ENCODE peak calls at places on chromosomes 5 and 9, in four cellular contexts. I is neural progenitor cell, O is left ventricle myocardium inferior, K is PC-9. U is an unnamed sample.
A peak's percentile ranks its signal among the peaks of the same experiment; 100 is the strongest.

GRCh38 chr9:115614931-115615401 is 497.0 kb upstream of the TNC start:
- DNase-seq in K (no peak), O (no peak), I (no peak), U (no peak)

GRCh38 chr5:140481758-140482157 is 65.7 kb upstream of the EIF4EBP3 start:
- DNase-seq in K (no peak), I (no peak), O (no peak), U (no peak)

GRCh38 chr9:83424831-83425230 is 113.4 kb downstream of the FRMD3 start:
- DNase-seq in I (no peak), K (no peak), O (no peak), U (no peak)

GRCh38 chr5:127969651-127970050 is 113.9 kb upstream of the SLC12A2 start:
- DNase-seq in O (no peak), K (no peak), I (no peak), U (no peak)

GRCh38 chr5:6517494-6517893 is 68.8 kb downstream of the UBE2QL1 start:
- DNase-seq in K (no peak), I (no peak), O (no peak), U (no peak)

GRCh38 chr5:16550316-16550952 is 66.4 kb downstream of the RETREG1 start:
- DNase-seq in O (no peak), K (peak; percentile 74), I (peak; percentile 68), U (peak; percentile 60)

GRCh38 chr9:35905912-35906679 is at the start of gene HRCT1:
- DNase-seq in I (no peak), K (peak; percentile 86), O (peak; percentile 93), U (no peak)

GRCh38 chr5:88819332-88819999 is 63.5 kb downstream of the MEF2C start:
- DNase-seq in K (no peak), O (no peak), I (no peak), U (no peak)

GRCh38 chr5:68408345-68408871 is 192.9 kb downstream of the PIK3R1 start:
- DNase-seq in O (no peak), I (no peak), K (no peak), U (no peak)

GRCh38 chr5:7927466-7928375 is 58.8 kb downstream of the MTRR start:
- DNase-seq in O (no peak), I (peak; percentile 78), K (peak; percentile 65), U (peak; percentile 50)

GRCh38 chr5:82467006-82467561 is 188.9 kb upstream of the RPS23 start:
- DNase-seq in O (no peak), I (no peak), K (no peak), U (peak; percentile 19)

GRCh38 chr9:16974436-16974835 is 104.0 kb upstream of the BNC2 start:
- DNase-seq in K (no peak), I (no peak), O (no peak), U (no peak)

GRCh38 chr9:37669232-37669631 is 18.5 kb downstream of the FRMPD1 start:
- DNase-seq in I (no peak), K (no peak), O (no peak), U (no peak)

GRCh38 chr5:84274585-84275468 is 109.9 kb downstream of the EDIL3 start:
- DNase-seq in O (peak; percentile 15), K (peak; percentile 25), I (peak; percentile 61), U (peak; percentile 60)
- TF ChIP-seq CTCF in O (peak; percentile 61), K (peak; percentile 64), I (peak; percentile 75), U (peak; percentile 73)

GRCh38 chr9:130184983-130185382 is 12.8 kb downstream of the NCS1 start:
- DNase-seq in K (no peak), O (no peak), I (no peak), U (no peak)
- H3K4me1 ChIP-seq in K (peaks cover 11% of the 10 kb centered on the region), O (peaks cover 27% of the 10 kb centered on the region), I (peaks cover 40% of the 10 kb centered on the region), U (peaks cover 37% of the 10 kb centered on the region)

GRCh38 chr9:134365791-134366222 is 39.6 kb downstream of the RXRA start:
- DNase-seq in O (peak; percentile 80), K (peak; percentile 78), I (peak; percentile 79), U (peak; percentile 81)
- TF ChIP-seq CTCF in O (peak; percentile 33), K (no peak), I (peak; percentile 5), U (no peak)

GRCh38 chr5:168314735-168315411 is 23.4 kb downstream of the WWC1 start:
- DNase-seq in K (peak; percentile 94), I (no peak), O (no peak), U (no peak)

GRCh38 chr5:168315416-168315990 is 24.1 kb downstream of the WWC1 start:
- DNase-seq in I (no peak), K (no peak), O (no peak), U (no peak)

GRCh38 chr5:168315991-168316578 is 24.6 kb downstream of the WWC1 start:
- DNase-seq in K (peak; percentile 80), O (no peak), I (no peak), U (no peak)

GRCh38 chr5:168312606-168313297 is 21.3 kb downstream of the WWC1 start:
- DNase-seq in O (no peak), I (no peak), K (no peak), U (no peak)

GRCh38 chr5:168313596-168314204 is 22.3 kb downstream of the WWC1 start:
- DNase-seq in I (no peak), K (no peak), O (no peak), U (no peak)
- H3K4me1 ChIP-seq in I (peaks cover 28% of the 10 kb centered on the region), K (peaks cover 81% of the 10 kb centered on the region), O (no peaks in the 10 kb centered on the region), U (no peaks in the 10 kb centered on the region)

DNA sequence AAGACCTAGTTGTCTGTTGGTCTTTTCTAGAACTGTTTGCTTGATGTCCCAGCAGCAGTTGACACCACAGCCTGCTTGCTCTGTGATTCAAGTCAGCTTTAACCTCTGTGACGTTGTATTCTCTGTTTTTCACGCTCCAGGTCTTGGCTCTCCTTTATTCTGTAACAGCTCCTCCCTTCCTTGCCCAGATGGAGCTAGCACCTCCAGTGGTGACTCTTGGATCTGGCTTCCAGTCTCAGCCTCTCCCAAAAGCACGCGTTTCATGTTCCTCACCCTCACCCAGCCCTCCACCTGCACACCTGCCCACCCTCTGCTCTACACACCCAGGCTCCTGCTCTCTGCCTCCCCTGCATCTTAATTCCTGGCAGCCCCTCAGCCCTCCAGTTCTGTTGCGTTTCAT is 50.6 kb downstream of the DMRT1 start:
- DNase-seq in K (no peak), I (no peak), O (no peak), U (no peak)
- TF ChIP-seq CTCF in K (no peak), I (peak; percentile 34), O (no peak), U (peak; percentile 12)

GRCh38 chr5:1797109-1797800 is 2.4 kb downstream of the MRPL36 start:
- DNase-seq in O (no peak), I (no peak), K (no peak), U (no peak)
- H3K4me1 ChIP-seq in O (peaks cover 65% of the 10 kb centered on the region), I (peaks cover 7% of the 10 kb centered on the region), K (peaks cover 9% of the 10 kb centered on the region), U (no peaks in the 10 kb centered on the region)

GRCh38 chr5:32724526-32724925 is 13.4 kb downstream of the NPR3 start:
- DNase-seq in O (no peak), I (no peak), K (no peak), U (no peak)
- TF ChIP-seq CTCF in O (no peak), I (no peak), K (no peak), U (peak; percentile 7)

DNA sequence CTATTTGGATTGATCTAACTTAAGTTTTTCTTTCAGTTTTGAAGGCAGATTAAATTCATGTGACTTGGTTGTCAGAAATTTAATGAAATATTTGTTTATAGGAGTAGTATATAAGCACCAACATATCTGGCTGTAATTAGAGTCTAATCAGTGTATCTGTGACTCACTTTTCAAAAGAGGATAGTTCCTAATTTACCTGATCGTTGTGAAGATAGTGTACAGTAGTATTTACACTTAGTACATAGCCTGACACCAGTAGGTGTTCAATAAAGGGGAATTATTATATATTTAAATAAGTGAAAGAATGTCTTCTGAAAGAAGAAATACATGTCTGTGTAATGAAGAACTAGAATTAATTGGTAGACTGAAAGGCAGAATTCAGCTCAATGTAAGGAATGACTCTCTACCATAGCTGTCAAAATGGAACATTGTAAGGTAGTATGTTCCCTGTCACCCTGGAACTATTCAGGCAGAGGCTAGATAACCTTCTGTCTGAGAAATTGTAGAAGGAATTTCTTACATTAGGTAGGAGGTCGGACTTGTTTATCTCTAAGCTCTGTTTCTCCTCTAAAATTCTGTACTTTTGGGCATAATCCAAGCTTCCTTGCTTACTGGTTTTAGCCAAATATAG is 8.6 kb downstream of the TGFBR1 start:
- DNase-seq in I (no peak), K (no peak), O (no peak), U (no peak)
- H3K4me1 ChIP-seq in I (peaks cover 47% of the 10 kb centered on the region), K (no peaks in the 10 kb centered on the region), O (peaks cover 73% of the 10 kb centered on the region), U (no peaks in the 10 kb centered on the region)

GRCh38 chr5:523658-524441 is 399 bp downstream of the SLC9A3 start:
- DNase-seq in K (no peak), I (peak; percentile 69), O (no peak), U (no peak)

GRCh38 chr5:525164-525761 is 1.0 kb upstream of the SLC9A3 start:
- DNase-seq in K (no peak), O (no peak), I (no peak), U (no peak)

GRCh38 chr5:524442-525163 is at the start of gene SLC9A3:
- DNase-seq in O (no peak), I (no peak), K (no peak), U (no peak)

GRCh38 chr5:520850-521226 is 3.4 kb downstream of the SLC9A3 start:
- DNase-seq in K (no peak), I (no peak), O (no peak), U (no peak)

DNA sequence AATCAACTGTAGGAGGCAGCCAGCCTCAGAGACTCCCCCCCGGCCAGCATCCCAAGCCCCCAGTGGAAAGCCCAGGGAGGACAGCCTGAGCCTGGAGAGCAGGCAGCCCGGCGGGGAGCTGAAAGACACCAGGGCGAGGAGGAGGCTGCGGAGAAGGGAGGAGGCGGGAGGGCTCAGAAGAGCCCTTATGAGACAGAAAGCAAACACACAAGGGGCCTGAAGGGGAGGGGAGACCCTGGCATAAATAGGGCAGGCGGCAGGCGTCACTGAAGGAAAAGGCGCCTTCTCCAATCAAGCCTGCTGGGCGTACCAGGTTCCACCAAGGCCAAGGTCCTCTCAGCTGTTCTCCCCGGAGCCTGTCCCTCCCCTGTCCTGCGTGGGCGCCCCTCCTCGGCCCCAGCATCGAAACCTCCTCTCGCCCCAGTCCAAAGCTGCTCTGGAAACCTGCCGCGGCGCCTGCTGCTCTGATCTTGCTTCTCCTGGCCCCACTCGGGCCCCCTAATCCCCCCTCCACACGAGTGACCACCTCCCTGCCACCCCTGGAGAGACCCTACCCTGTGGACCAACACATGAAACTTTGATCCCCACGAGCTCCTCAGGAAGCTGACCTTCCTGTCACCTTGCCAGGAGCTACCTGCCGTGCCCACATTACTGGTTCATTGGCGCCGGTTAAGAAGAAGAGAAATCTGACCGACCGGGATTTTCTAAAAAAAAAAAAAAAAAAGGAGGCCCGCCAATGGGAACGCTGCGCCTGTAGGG is 1.2 kb downstream of the SLC9A3 start:
- DNase-seq in I (peak; percentile 58), O (no peak), K (no peak), U (no peak)
- TF ChIP-seq CTCF in I (peak; percentile 18), O (no peak), K (no peak), U (no peak)

DNA sequence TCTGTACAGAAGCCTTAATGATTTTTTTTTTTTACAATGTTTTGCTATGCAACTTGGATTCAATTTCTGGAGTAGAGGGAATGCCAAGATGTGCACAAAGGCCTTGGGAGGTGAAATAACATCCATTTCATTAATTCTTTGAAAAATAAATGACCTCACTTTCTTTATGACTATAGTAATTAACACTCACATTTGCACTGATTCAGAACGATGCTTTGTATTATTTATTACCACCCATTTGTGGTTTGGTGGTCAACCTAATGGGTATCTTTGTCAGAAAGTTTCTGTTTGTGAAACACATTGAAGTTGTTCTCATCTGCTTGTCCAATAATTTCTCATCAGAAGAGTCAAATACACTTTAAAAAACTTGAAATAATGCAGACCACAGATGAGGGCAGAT is 169.3 kb downstream of the NTRK2 start:
- DNase-seq in K (no peak), O (no peak), I (no peak), U (no peak)
- H3K4me1 ChIP-seq in K (no peaks in the 10 kb centered on the region), O (no peaks in the 10 kb centered on the region), I (peaks cover 17% of the 10 kb centered on the region), U (no peaks in the 10 kb centered on the region)

U was measured in BE2C.